ENCODE peak calls at places on chromosomes 16 and 17, in six cellular contexts. E is endothelial cell of umbilical vein, S is A549, K is K562, V is GM12878, P is HCT116. B is an unnamed sample.

GRCh38 chr16:73231969-73232554 is 184.1 kb upstream of the ZFHX3 start:
- DNase-seq in K (no peak), S (no peak), V (no peak), P (no peak), E (no peak), B (peak)

GRCh38 chr16:14050297-14051027 is 20.7 kb upstream of the MRTFB start:
- DNase-seq in P (no peak), K (no peak), S (peak), E (peak), V (no peak), B (no peak)

GRCh38 chr16:53999841-54000240 is 286.7 kb downstream of the IRX3 start:
- DNase-seq in V (no peak), K (no peak), S (no peak), P (no peak), E (no peak), B (no peak)

GRCh38 chr17:57037401-57037800 is 47.6 kb upstream of the AKAP1 start:
- DNase-seq in S (no peak), E (no peak), V (no peak), K (no peak), P (no peak), B (no peak)

GRCh38 chr16:83390759-83391158 is 417.0 kb upstream of the HSBP1 start:
- DNase-seq in E (no peak), P (no peak), S (no peak), V (no peak), K (no peak), B (no peak)

GRCh38 chr17:82935944-82936767 is 96.3 kb upstream of the ZNF750 start:
- DNase-seq in V (no peak), S (no peak), K (no peak), E (no peak), P (no peak), B (no peak)

GRCh38 chr17:9211133-9211765 is 189.9 kb downstream of the NTN1 start:
- DNase-seq in V (no peak), E (no peak), P (no peak), S (no peak), K (no peak), B (no peak)

GRCh38 chr17:45016237-45016636 is 35.2 kb downstream of the DCAKD start:
- DNase-seq in K (no peak), S (no peak), E (no peak), P (no peak), V (no peak), B (no peak)

GRCh38 chr17:75115545-75115944 is 5.8 kb downstream of the ARMC7 start:
- DNase-seq in E (no peak), S (no peak), K (no peak), V (no peak), P (no peak), B (no peak)

GRCh38 chr17:15341385-15341849 is at the start of gene TEKT3:
- DNase-seq in P (no peak), S (peak), K (peak), V (no peak), E (peak), B (peak)

GRCh38 chr17:76725580-76726230 is 701 bp downstream of the JMJD6 start:
- DNase-seq in P (no peak), S (peak), E (peak), K (peak), V (no peak), B (peak)

GRCh38 chr17:55275894-55276804 is 11.4 kb downstream of the HLF start:
- DNase-seq in K (no peak), P (no peak), E (no peak), V (no peak), S (no peak), B (no peak)

GRCh38 chr17:51154176-51154575 is 817 bp downstream of the NME1 start:
- DNase-seq in K (peak), E (no peak), V (no peak), P (no peak), S (no peak), B (peak)

GRCh38 chr17:43423777-43424455 is 25.1 kb downstream of the ARL4D start:
- DNase-seq in E (no peak), K (no peak), S (no peak), V (no peak), P (no peak), B (no peak)

GRCh38 chr16:50709061-50709695 is 15.8 kb downstream of the NOD2 start:
- DNase-seq in P (no peak), V (no peak), K (no peak), E (no peak), S (no peak), B (no peak)

GRCh38 chr16:27405546-27406451 is 3.8 kb downstream of the IL21R start:
- DNase-seq in V (no peak), K (no peak), S (no peak), E (no peak), P (no peak), B (no peak)

GRCh38 chr17:4152471-4152870 is 9.5 kb downstream of the CYB5D2 start:
- DNase-seq in S (no peak), E (no peak), V (no peak), P (no peak), K (no peak), B (no peak)

DNA sequence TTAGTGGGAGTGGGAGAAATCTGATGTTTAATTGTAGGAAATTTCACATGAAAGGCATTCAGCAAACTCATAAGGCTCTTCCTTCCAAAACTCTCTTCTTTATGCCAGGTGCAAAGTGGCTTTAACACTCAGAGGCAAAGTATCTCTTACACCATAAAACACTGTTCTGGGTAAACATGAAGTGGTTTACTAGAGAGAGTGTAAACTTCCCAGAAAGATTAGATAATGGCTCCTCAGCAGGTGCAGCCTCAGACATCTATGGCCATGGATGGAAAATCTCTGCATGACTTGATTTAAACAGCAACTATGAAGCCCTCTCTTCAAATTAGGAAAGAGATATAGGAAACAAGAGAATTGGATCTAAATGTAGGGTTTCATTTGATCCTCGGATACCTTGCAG is 583.1 kb upstream of the SALL1 start:
- DNase-seq in S (no peak), E (no peak), P (no peak), V (no peak), K (no peak), B (no peak)
- TF ChIP-seq MAX in S (no peak), E (no peak), P (no peak), V (no peak), K (no peak), B (no peak)

GRCh38 chr16:89711601-89712475 is 8.9 kb downstream of the VPS9D1 start:
- DNase-seq in V (no peak), P (peak), E (peak), K (peak), S (peak), B (peak)
- TF ChIP-seq MAX in V (no peak), P (no peak), E (peak), K (peak), S (peak), B (peak)

GRCh38 chr17:78706271-78706915 is 75.7 kb downstream of the CYTH1 start:
- DNase-seq in E (no peak), V (peak), P (no peak), K (no peak), S (peak), B (no peak)
- TF ChIP-seq MAX in E (no peak), V (peak), P (no peak), K (no peak), S (peak), B (no peak)

GRCh38 chr16:2438121-2438520 is 8.9 kb downstream of the CCNF start:
- DNase-seq in K (no peak), V (no peak), E (no peak), S (no peak), P (no peak), B (no peak)
- TF ChIP-seq MAX in K (no peak), V (no peak), E (no peak), S (no peak), P (no peak), B (no peak)

GRCh38 chr17:2684549-2684948 is 27.0 kb downstream of the CLUH start:
- DNase-seq in P (no peak), V (no peak), E (no peak), S (no peak), K (no peak), B (no peak)

GRCh38 chr17:2687074-2687418 is 24.5 kb downstream of the CLUH start:
- DNase-seq in E (no peak), S (no peak), P (no peak), V (no peak), K (no peak), B (no peak)

GRCh38 chr17:2688351-2689342 is 22.9 kb downstream of the CLUH start:
- DNase-seq in E (no peak), S (no peak), V (no peak), P (no peak), K (no peak), B (peak)

GRCh38 chr17:2683912-2684311 is 27.7 kb downstream of the CLUH start:
- DNase-seq in E (peak), S (no peak), P (no peak), K (no peak), V (no peak), B (no peak)

GRCh38 chr17:2685696-2686095 is 25.9 kb downstream of the CLUH start:
- DNase-seq in S (no peak), K (no peak), E (no peak), V (no peak), P (no peak), B (peak)
- TF ChIP-seq MAX in S (no peak), K (no peak), E (no peak), V (no peak), P (no peak), B (no peak)

GRCh38 chr17:6893382-6894205 is 62.1 kb upstream of the TEKT1 start:
- DNase-seq in E (no peak), S (no peak), P (no peak), K (no peak), V (no peak), B (no peak)
- TF ChIP-seq MAX in E (no peak), S (no peak), P (no peak), K (no peak), V (no peak), B (no peak)

GRCh38 chr17:78058001-78058400 is 70.6 kb downstream of the TMC6 start:
- DNase-seq in E (no peak), P (no peak), S (no peak), V (no peak), K (no peak), B (no peak)
- TF ChIP-seq MAX in E (no peak), P (no peak), S (no peak), V (no peak), K (no peak), B (no peak)

B was measured in SK-N-SH.